ENCODE peak calls at places on chromosomes 6 and 20, in six cellular contexts. O is hepatocyte, P is heart right ventricle, S is thoracic aorta, D is RWPE2, A is lower lobe of right lung. C is an unnamed sample.
A peak's percentile ranks its signal among the peaks of the same experiment; 100 is the strongest.

GRCh38 chr6:13355043-13355945 is 27.0 kb upstream of the TBC1D7 start:
- DNase-seq in O (peak; percentile 54), P (no peak), S (no peak), D (no peak), A (no peak), C (no peak)

GRCh38 chr6:1363729-1364572 is 25.4 kb upstream of the FOXF2 start:
- DNase-seq in O (no peak), P (no peak), S (no peak), D (no peak), A (no peak), C (no peak)

GRCh38 chr6:116221067-116221466 is 32.8 kb downstream of the TSPYL4 start:
- DNase-seq in O (no peak), P (no peak), S (no peak), D (no peak), A (no peak), C (no peak)

GRCh38 chr6:20706293-20707165 is 172.3 kb downstream of the CDKAL1 start:
- DNase-seq in O (peak; percentile 20), P (no peak), S (no peak), D (no peak), A (no peak), C (no peak)

GRCh38 chr6:130140084-130140483 is 82.7 kb downstream of the SAMD3 start:
- DNase-seq in O (no peak), P (no peak), S (no peak), D (no peak), A (no peak), C (no peak)

GRCh38 chr6:39760246-39760952 is 31.8 kb upstream of the DAAM2 start:
- DNase-seq in O (no peak), P (no peak), S (no peak), D (no peak), A (no peak), C (no peak)

GRCh38 chr20:62136283-62137091 is 6.7 kb downstream of the PSMA7 start:
- DNase-seq in O (peak; percentile 82), P (peak; percentile 56), S (no peak), D (no peak), A (peak; percentile 80), C (peak; percentile 70)

GRCh38 chr20:25044660-25045342 is 13.1 kb downstream of the ACSS1 start:
- DNase-seq in O (no peak), P (no peak), S (no peak), D (peak; percentile 34), A (peak; percentile 39), C (no peak)

GRCh38 chr6:42451146-42451594 is 556 bp downstream of the TRERF1 start:
- DNase-seq in O (no peak), P (no peak), S (no peak), D (no peak), A (no peak), C (no peak)

GRCh38 chr6:144265390-144265789 is 19.7 kb upstream of the UTRN start:
- DNase-seq in O (peak; percentile 34), P (peak; percentile 29), S (no peak), D (no peak), A (no peak), C (no peak)

GRCh38 chr20:23613676-23614075 is 8.0 kb upstream of the CST9 start:
- DNase-seq in O (no peak), P (no peak), S (no peak), D (no peak), A (no peak), C (peak; percentile 35)

GRCh38 chr6:148513145-148514071 is 170.8 kb downstream of the SASH1 start:
- DNase-seq in O (no peak), P (peak; percentile 62), S (no peak), D (no peak), A (no peak), C (no peak)

GRCh38 chr6:152380993-152381898 is 255.9 kb downstream of the SYNE1 start:
- DNase-seq in O (peak; percentile 93), P (peak; percentile 86), S (peak; percentile 68), D (peak; percentile 58), A (peak; percentile 74), C (peak; percentile 44)

GRCh38 chr6:53984581-53984980 is 126.7 kb upstream of the MLIP start:
- DNase-seq in O (no peak), P (no peak), S (no peak), D (no peak), A (no peak), C (no peak)

GRCh38 chr6:53983301-53983700 is 127.9 kb upstream of the MLIP start:
- DNase-seq in O (no peak), P (no peak), S (no peak), D (no peak), A (no peak), C (no peak)

GRCh38 chr6:53985361-53985760 is 125.9 kb upstream of the MLIP start:
- DNase-seq in O (no peak), P (no peak), S (no peak), D (no peak), A (no peak), C (no peak)

GRCh38 chr6:53982361-53983050 is 128.7 kb upstream of the MLIP start:
- DNase-seq in O (no peak), P (no peak), S (no peak), D (no peak), A (no peak), C (no peak)

DNA sequence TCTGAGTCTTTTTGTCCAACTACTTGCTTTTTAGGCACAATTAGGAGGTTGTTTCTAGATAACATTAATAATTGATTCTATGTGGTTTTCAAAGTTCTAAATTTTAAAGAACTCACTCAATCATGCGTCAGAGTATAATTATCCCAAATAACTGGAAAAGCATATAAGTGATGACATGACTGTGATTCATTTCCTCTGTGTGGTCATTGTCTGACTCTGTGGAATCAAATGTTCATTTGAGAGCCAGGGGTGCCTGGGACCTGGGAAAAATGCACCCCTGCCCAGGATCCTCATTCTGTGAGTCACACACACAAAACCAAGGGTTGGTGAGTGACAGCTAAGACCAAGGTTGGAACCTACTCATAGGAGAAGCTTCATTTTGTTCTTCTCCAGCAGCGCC is 127.1 kb upstream of the MLIP start:
- DNase-seq in O (no peak), P (no peak), S (no peak), D (peak; percentile 81), A (no peak), C (no peak)
- H3K4me1 ChIP-seq in O (peaks cover 5% of the 10 kb centered on the region), P (no peaks in the 10 kb centered on the region), S (peaks cover 10% of the 10 kb centered on the region), D (peaks cover 35% of the 10 kb centered on the region), A (no peaks in the 10 kb centered on the region), C (no peaks in the 10 kb centered on the region)

DNA sequence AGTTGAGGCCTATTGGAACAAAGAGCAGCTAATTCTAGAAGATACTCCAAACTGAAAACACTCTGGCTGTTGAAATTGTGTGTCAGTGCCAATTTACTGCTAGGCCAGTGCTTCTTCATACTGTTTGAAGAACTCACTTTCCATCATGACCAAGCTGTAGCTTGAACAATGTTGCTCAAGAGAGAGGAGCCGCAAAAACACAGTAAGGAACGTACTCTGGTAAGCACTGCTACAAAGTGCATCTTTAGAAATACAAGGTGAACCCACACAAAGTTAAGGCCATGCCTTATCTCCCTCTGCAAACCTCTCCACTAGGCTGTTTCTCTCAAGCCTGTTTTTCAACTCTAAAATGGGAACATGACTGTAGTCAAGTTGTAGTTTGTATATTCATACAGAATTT is 74.5 kb upstream of the TULP1 start:
- DNase-seq in O (no peak), P (no peak), S (no peak), D (no peak), A (no peak), C (no peak)
- H3K4me1 ChIP-seq in O (peaks cover 10% of the 10 kb centered on the region), P (peaks cover 8% of the 10 kb centered on the region), S (peaks cover 80% of the 10 kb centered on the region), D (peaks cover 53% of the 10 kb centered on the region), A (peaks cover 67% of the 10 kb centered on the region), C (no peaks in the 10 kb centered on the region)

DNA sequence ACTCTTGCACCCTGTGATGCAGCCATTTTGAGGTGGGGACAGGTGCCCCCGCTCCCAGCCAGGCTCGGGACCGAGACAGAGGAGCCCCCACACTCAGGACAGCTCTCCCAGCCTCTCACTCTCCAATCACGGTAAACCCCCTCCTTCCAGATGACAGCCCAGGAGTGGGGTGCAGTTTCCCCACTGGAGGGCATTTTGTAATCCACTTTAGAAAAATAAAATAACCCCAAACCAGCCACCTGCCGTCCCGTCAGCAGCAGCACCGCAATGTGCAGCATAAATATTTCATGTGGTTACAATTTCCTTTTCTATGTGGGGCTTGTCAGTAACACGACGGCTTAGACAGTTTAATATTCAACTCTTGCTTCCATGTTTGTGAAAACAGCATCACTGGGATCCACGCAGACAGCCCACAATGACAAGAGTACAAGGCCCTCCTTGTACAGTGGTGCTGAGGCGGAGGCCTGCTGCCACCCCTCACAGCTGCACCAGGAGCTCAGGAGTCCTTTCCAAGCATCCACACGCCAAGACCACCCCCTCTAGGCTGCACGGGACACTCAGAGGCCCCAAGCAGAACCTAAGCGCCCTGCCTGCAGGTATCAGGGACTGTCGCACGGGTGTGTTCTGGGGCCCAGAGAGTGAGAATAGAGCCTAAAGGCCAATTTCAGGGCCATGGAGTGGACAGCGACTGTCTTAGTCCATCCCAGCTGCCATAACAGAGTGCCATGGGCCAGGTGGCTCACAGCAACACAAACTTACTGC is 116.7 kb downstream of the JPH2 start:
- DNase-seq in O (no peak), P (no peak), S (no peak), D (no peak), A (no peak), C (no peak)
- H3K4me1 ChIP-seq in O (no peaks in the 10 kb centered on the region), P (peaks cover 6% of the 10 kb centered on the region), S (peaks cover 14% of the 10 kb centered on the region), D (no peaks in the 10 kb centered on the region), A (peaks cover 6% of the 10 kb centered on the region), C (no peaks in the 10 kb centered on the region)

DNA sequence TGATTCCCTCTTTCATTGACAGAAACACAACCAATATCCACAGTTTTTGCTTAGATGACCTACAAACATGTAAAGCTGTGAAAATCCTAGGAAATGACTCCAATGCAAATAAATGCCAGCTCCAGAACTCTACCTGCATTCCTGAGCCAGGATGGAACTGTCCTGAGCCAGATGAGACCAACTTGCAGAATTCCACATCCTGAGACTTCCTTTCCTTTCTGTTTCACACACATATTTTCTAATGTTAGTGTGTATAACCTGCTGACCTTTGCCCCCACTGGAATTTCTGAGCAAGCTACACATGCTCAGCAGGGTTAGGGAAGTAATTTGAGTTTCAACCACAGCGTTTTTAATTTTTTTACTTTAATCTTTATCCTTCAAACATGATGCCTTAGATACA is 69.6 kb upstream of the ADGRF1 start:
- DNase-seq in O (peak; percentile 35), P (no peak), S (no peak), D (no peak), A (no peak), C (peak; percentile 82)
- H3K4me1 ChIP-seq in O (peaks cover 17% of the 10 kb centered on the region), P (no peaks in the 10 kb centered on the region), S (no peaks in the 10 kb centered on the region), D (peaks cover 21% of the 10 kb centered on the region), A (no peaks in the 10 kb centered on the region), C (no peaks in the 10 kb centered on the region)

GRCh38 chr6:45610832-45611231 is 233.1 kb upstream of the SUPT3H start:
- DNase-seq in O (no peak), P (no peak), S (no peak), D (no peak), A (no peak), C (no peak)
- H3K4me1 ChIP-seq in O (peaks cover 6% of the 10 kb centered on the region), P (no peaks in the 10 kb centered on the region), S (no peaks in the 10 kb centered on the region), D (peaks cover 49% of the 10 kb centered on the region), A (no peaks in the 10 kb centered on the region), C (no peaks in the 10 kb centered on the region)

DNA sequence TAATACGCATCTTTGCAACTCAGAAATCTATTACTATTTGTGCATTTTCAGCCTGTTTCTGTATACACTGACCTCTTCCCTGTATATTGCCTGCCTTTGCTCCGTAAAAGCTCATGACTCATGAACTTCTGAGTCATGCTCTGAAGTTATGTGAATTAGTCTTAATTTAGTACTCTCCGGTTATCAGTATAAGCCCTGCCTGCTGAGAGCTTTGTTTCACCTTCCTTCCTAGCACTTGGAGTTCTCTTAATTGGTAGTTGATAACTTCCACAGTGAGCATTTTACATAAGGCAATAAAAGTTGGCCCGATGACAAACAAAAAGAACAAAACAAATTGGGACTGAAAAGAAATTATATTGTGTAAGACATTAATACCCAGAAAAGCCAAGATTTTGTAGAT is 231.4 kb downstream of the GJA1 start:
- DNase-seq in O (peak; percentile 62), P (peak; percentile 21), S (no peak), D (no peak), A (no peak), C (no peak)
- H3K4me1 ChIP-seq in O (no peaks in the 10 kb centered on the region), P (no peaks in the 10 kb centered on the region), S (peaks cover 5% of the 10 kb centered on the region), D (no peaks in the 10 kb centered on the region), A (no peaks in the 10 kb centered on the region), C (no peaks in the 10 kb centered on the region)